ENCODE peak calls at places on chromosomes 4 and X, in eight cellular contexts. E, M, R, W, L, I, G and K are unnamed samples.

GRCh38 chr4:94571301-94571700 is 119.6 kb downstream of the PDLIM5 start:
- DNase-seq in W (no peak), G (no peak), I (no peak), R (no peak), E (no peak), L (no peak), M (no peak), K (no peak)

GRCh38 chr4:183241322-183241640 is 78.8 kb downstream of the CLDN22 start:
- DNase-seq in E (no peak), G (peak), M (no peak), W (no peak), R (no peak), I (peak), L (no peak), K (no peak)

GRCh38 chrX:102720237-102721168 is at the start of gene GPRASP3:
- DNase-seq in G (no peak), I (peak), R (peak), L (peak), M (peak), E (peak), W (peak), K (peak)

GRCh38 chrX:101206471-101206870 is 13.1 kb upstream of the DRP2 start:
- DNase-seq in W (no peak), G (peak), I (peak), R (no peak), M (peak), E (no peak), L (no peak), K (no peak)

GRCh38 chr4:661231-661630 is 12.8 kb downstream of the ATP5ME start:
- DNase-seq in W (no peak), L (peak), E (no peak), I (no peak), M (no peak), G (no peak), R (no peak), K (no peak)

GRCh38 chr4:1614854-1615595 is 69.1 kb downstream of the FAM53A start:
- DNase-seq in I (no peak), R (no peak), M (no peak), L (no peak), G (no peak), E (no peak), W (peak), K (no peak)

GRCh38 chr4:25915359-25915716 is 1.3 kb downstream of the SMIM20 start:
- DNase-seq in W (no peak), M (no peak), I (no peak), R (peak), E (no peak), G (no peak), L (no peak), K (no peak)

GRCh38 chr4:104901438-104901837 is 245.2 kb upstream of the TET2 start:
- DNase-seq in W (no peak), E (no peak), R (no peak), L (no peak), G (peak), I (no peak), M (no peak), K (no peak)

GRCh38 chr4:173178144-173178543 is 9.5 kb downstream of the GALNT7 start:
- DNase-seq in G (no peak), R (no peak), L (no peak), E (no peak), M (no peak), I (no peak), W (no peak), K (no peak)

GRCh38 chr4:53919605-53920004 is 144.8 kb downstream of the CHIC2 start:
- DNase-seq in W (no peak), L (no peak), M (no peak), E (no peak), I (no peak), R (no peak), G (no peak), K (no peak)

GRCh38 chr4:167031534-167032156 is 202.6 kb downstream of the SPOCK3 start:
- DNase-seq in G (no peak), I (peak), L (no peak), W (no peak), M (no peak), R (no peak), E (no peak), K (no peak)

GRCh38 chr4:7130610-7131211 is 61.6 kb upstream of the SORCS2 start:
- DNase-seq in W (no peak), R (no peak), L (no peak), M (no peak), I (no peak), E (no peak), G (no peak), K (no peak)

GRCh38 chr4:102263024-102263787 is 82.1 kb downstream of the SLC39A8 start:
- DNase-seq in W (no peak), R (no peak), G (peak), L (no peak), M (peak), E (no peak), I (peak), K (no peak)

GRCh38 chr4:178881937-178882336 is 1439.7 kb upstream of the AGA start:
- DNase-seq in I (no peak), L (no peak), W (no peak), E (no peak), M (no peak), G (no peak), R (no peak), K (no peak)

GRCh38 chrX:124433186-124433585 is 86.8 kb downstream of the SH2D1A start:
- DNase-seq in I (no peak), L (no peak), E (no peak), W (no peak), G (no peak), R (no peak), M (no peak), K (no peak)

GRCh38 chr4:20433101-20433705 is 181.5 kb downstream of the SLIT2 start:
- DNase-seq in G (no peak), E (no peak), W (no peak), L (no peak), I (no peak), R (no peak), M (no peak), K (no peak)

GRCh38 chr4:6121276-6121850 is 79.0 kb downstream of the JAKMIP1 start:
- DNase-seq in E (peak), W (no peak), G (no peak), I (no peak), R (no peak), M (no peak), L (no peak), K (no peak)

GRCh38 chrX:22136711-22137110 is 104.6 kb downstream of the PHEX start:
- DNase-seq in W (no peak), G (no peak), R (no peak), E (no peak), I (peak), L (no peak), M (no peak), K (no peak)

GRCh38 chr4:113455081-113455480 is 306.5 kb downstream of the CAMK2D start:
- DNase-seq in L (no peak), I (no peak), M (no peak), W (no peak), R (no peak), E (no peak), G (no peak), K (no peak)

GRCh38 chr4:74624351-74625151 is 169.8 kb downstream of the BTC start:
- DNase-seq in W (no peak), L (no peak), G (peak), R (no peak), I (peak), M (peak), E (no peak), K (no peak)

GRCh38 chrX:13764765-13765164 is 30.2 kb downstream of the OFD1 start:
- DNase-seq in M (peak), W (no peak), L (no peak), I (no peak), E (peak), G (no peak), R (peak), K (no peak)

GRCh38 chr4:68963389-68963788 is 11.8 kb upstream of the UGT2A3 start:
- DNase-seq in W (peak), R (no peak), I (no peak), G (no peak), E (no peak), L (no peak), M (no peak), K (peak)

GRCh38 chr4:38800956-38801450 is 3.6 kb downstream of the TLR1 start:
- DNase-seq in M (no peak), E (no peak), R (no peak), L (no peak), W (no peak), G (no peak), I (no peak), K (no peak)

GRCh38 chrX:15911729-15912550 is 57.3 kb upstream of the AP1S2 start:
- DNase-seq in L (no peak), E (no peak), M (no peak), I (no peak), R (no peak), W (no peak), G (no peak), K (no peak)

GRCh38 chrX:112731793-112732192 is 52.1 kb upstream of the LHFPL1 start:
- DNase-seq in I (peak), R (no peak), M (no peak), W (no peak), G (no peak), E (no peak), L (no peak), K (no peak)

GRCh38 chr4:94127707-94128328 is 79.8 kb upstream of the SMARCAD1 start:
- DNase-seq in M (peak), G (peak), E (no peak), R (no peak), I (peak), W (no peak), L (no peak), K (no peak)

GRCh38 chrX:9677098-9677739 is 88.4 kb downstream of the GPR143 start:
- DNase-seq in I (peak), L (no peak), W (peak), R (peak), G (no peak), E (peak), M (no peak), K (peak)

GRCh38 chr4:89837385-89837995 is 529 bp upstream of the SNCA start:
- DNase-seq in W (no peak), I (peak), G (no peak), M (peak), R (peak), L (no peak), E (no peak), K (no peak)
- TF ChIP-seq POLR2A in W (no peak), I (no peak), G (no peak), M (no peak), R (no peak), L (no peak), E (no peak), K (no peak)

GRCh38 chr4:138235419-138235952 is 6.7 kb downstream of the SLC7A11 start:
- DNase-seq in L (no peak), R (no peak), I (peak), E (no peak), M (no peak), W (no peak), G (peak), K (no peak)
- H3K27ac ChIP-seq in L (no peak), R (no peak), I (peak), E (peak), M (peak), W (no peak), G (peak), K (no peak)

DNA sequence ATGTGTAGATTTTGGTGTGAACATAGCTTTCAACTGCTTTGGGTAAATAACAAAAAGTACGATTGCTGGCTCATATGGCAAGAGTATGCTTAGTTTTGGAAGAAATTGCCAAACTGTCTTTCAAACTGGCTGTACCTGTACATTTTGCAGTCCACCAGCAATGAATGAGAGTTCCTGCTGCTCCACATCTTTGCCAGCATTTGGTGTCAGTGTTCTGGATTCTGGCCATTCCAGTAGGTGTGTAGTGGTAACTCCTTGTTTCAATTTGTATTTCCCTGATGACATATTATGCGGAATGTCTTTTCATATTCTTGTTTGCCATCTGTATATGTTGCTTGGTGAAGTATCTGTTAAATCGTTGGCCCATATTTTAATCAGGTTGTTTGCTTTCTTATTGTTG is 20.6 kb upstream of the ALB start:
- DNase-seq in L (no peak), R (no peak), E (no peak), I (no peak), W (no peak), M (no peak), G (no peak), K (no peak)
- TF ChIP-seq POLR2A in L (no peak), R (no peak), E (no peak), I (no peak), W (no peak), M (no peak), G (no peak), K (no peak)

GRCh38 chr4:145912391-145912790 is 26.2 kb downstream of the ZNF827 start:
- DNase-seq in W (no peak), L (no peak), R (no peak), I (no peak), M (no peak), G (no peak), E (no peak), K (no peak)

GRCh38 chr4:145907827-145908226 is 30.8 kb downstream of the ZNF827 start:
- DNase-seq in R (no peak), E (no peak), M (no peak), L (no peak), G (no peak), I (peak), W (no peak), K (no peak)

GRCh38 chr4:145909331-145909730 is 29.3 kb downstream of the ZNF827 start:
- DNase-seq in R (peak), W (peak), M (peak), E (peak), L (no peak), I (no peak), G (no peak), K (peak)

GRCh38 chr4:145907363-145907762 is 31.3 kb downstream of the ZNF827 start:
- DNase-seq in G (no peak), I (no peak), M (no peak), R (no peak), W (no peak), L (no peak), E (no peak), K (no peak)

DNA sequence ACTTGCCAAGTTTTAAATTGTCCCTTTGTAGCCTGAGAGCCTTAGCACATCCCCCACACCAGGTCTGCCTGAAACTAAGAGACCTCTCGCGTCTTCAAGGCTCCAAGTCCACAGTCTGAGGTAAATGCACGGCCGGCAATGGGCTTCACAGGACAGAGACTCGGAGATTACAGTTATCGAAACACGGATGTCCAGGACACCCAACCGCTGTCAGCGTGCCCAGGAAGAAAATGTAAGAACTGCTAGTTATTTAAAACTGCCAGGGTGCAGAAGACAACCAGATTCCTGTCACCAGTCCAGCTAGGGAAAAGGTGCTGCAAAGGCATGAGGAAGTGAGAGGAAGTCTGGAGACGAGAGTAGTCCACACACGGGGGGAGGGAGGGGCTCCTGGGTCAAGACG is 28.9 kb downstream of the ZNF827 start:
- DNase-seq in G (no peak), E (peak), M (peak), I (no peak), R (peak), L (no peak), W (peak), K (no peak)
- H3K27ac ChIP-seq in G (no peak), E (peak), M (peak), I (no peak), R (peak), L (no peak), W (peak), K (no peak)

DNA sequence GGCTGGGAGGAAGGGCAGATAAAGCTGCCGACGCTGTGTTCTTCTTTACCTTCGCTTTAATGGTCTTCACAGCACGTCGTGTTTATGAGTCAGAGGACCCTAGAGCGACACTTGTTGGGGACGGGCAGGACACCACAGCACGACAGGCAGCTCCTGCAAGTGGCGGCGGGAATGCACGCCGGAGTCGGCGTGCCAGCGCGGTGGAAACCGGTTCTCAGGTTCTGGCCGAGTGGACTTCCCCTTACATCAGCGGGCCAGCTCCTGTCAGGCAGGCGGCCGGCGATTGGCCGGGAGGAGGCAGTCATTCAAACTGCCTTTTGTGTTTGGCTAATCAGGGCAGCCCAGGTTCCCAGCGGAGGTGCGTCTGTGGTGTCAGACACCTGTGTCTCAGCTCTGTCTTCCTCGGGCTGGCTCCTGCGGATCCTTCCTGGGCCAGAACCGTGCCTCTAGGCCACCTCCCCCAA is 150.9 kb downstream of the SHROOM3 start:
- DNase-seq in R (peak), G (peak), L (peak), E (peak), W (peak), I (no peak), M (peak), K (peak)
- TF ChIP-seq POLR2A in R (peak), G (no peak), L (no peak), E (no peak), W (peak), I (no peak), M (no peak), K (peak)

GRCh38 chrX:110665636-110666035 is 130.0 kb downstream of the CHRDL1 start:
- DNase-seq in E (peak), W (peak), G (no peak), M (peak), R (no peak), I (peak), L (no peak), K (no peak)
- H3K27ac ChIP-seq in E (no peak), W (no peak), G (no peak), M (no peak), R (no peak), I (no peak), L (no peak), K (no peak)